ENCODE peak calls at places on chromosomes 16 and 17, in eight cellular contexts. One of them, this sample, is unnamed.

GRCh38 chr16:62516001-62516400 is 479.8 kb upstream of the CDH8 start:
- DNase-seq in transverse colon: no peak
- DNase-seq in GM23338: no peak
- DNase-seq in pancreas: no peak
- DNase-seq in B cell: no peak
- DNase-seq in upper lobe of right lung: no peak
- DNase-seq in cardiac muscle cell: no peak
- DNase-seq in stomach: no peak
- DNase-seq in this sample: no peak

GRCh38 chr16:20614201-20615141 is 38.3 kb upstream of the ACSM2B start:
- DNase-seq in transverse colon: no peak
- DNase-seq in GM23338: no peak
- DNase-seq in pancreas: peak
- DNase-seq in B cell: no peak
- DNase-seq in upper lobe of right lung: peak
- DNase-seq in cardiac muscle cell: no peak
- DNase-seq in stomach: no peak
- DNase-seq in this sample: no peak

GRCh38 chr16:12543700-12544476 is 259.8 kb downstream of the CPPED1 start:
- DNase-seq in transverse colon: no peak
- DNase-seq in GM23338: no peak
- DNase-seq in pancreas: no peak
- DNase-seq in B cell: peak
- DNase-seq in upper lobe of right lung: no peak
- DNase-seq in cardiac muscle cell: no peak
- DNase-seq in stomach: no peak
- DNase-seq in this sample: no peak

GRCh38 chr17:75367312-75367711 is 38.2 kb downstream of the GRB2 start:
- DNase-seq in transverse colon: no peak
- DNase-seq in GM23338: no peak
- DNase-seq in pancreas: no peak
- DNase-seq in B cell: no peak
- DNase-seq in upper lobe of right lung: no peak
- DNase-seq in cardiac muscle cell: no peak
- DNase-seq in stomach: no peak
- DNase-seq in this sample: no peak

GRCh38 chr16:50323335-50324011 is 45.3 kb downstream of the BRD7 start:
- DNase-seq in transverse colon: no peak
- DNase-seq in GM23338: no peak
- DNase-seq in pancreas: no peak
- DNase-seq in B cell: no peak
- DNase-seq in upper lobe of right lung: no peak
- DNase-seq in cardiac muscle cell: peak
- DNase-seq in stomach: no peak
- DNase-seq in this sample: no peak

GRCh38 chr17:76793775-76794174 is 55.9 kb downstream of the MFSD11 start:
- DNase-seq in transverse colon: no peak
- DNase-seq in GM23338: peak
- DNase-seq in pancreas: no peak
- DNase-seq in B cell: no peak
- DNase-seq in upper lobe of right lung: no peak
- DNase-seq in cardiac muscle cell: peak
- DNase-seq in stomach: no peak
- DNase-seq in this sample: peak

GRCh38 chr16:84084570-84085270 is 32.0 kb downstream of the MBTPS1 start:
- DNase-seq in transverse colon: peak
- DNase-seq in GM23338: peak
- DNase-seq in pancreas: peak
- DNase-seq in B cell: peak
- DNase-seq in upper lobe of right lung: peak
- DNase-seq in cardiac muscle cell: peak
- DNase-seq in stomach: peak
- DNase-seq in this sample: peak

GRCh38 chr16:1772362-1772907 is at the start of gene EME2:
- DNase-seq in transverse colon: peak
- DNase-seq in GM23338: no peak
- DNase-seq in pancreas: no peak
- DNase-seq in B cell: no peak
- DNase-seq in upper lobe of right lung: no peak
- DNase-seq in cardiac muscle cell: no peak
- DNase-seq in stomach: no peak
- DNase-seq in this sample: peak

GRCh38 chr17:57372156-57372555 is 115.8 kb downstream of the MSI2 start:
- DNase-seq in transverse colon: no peak
- DNase-seq in GM23338: no peak
- DNase-seq in pancreas: no peak
- DNase-seq in B cell: no peak
- DNase-seq in upper lobe of right lung: no peak
- DNase-seq in cardiac muscle cell: peak
- DNase-seq in stomach: no peak
- DNase-seq in this sample: no peak

GRCh38 chr16:10200823-10201571 is 18.8 kb upstream of the GRIN2A start:
- DNase-seq in transverse colon: no peak
- DNase-seq in GM23338: no peak
- DNase-seq in pancreas: no peak
- DNase-seq in B cell: no peak
- DNase-seq in upper lobe of right lung: no peak
- DNase-seq in cardiac muscle cell: no peak
- DNase-seq in stomach: no peak
- DNase-seq in this sample: no peak

GRCh38 chr16:4214215-4214621 is 27.7 kb downstream of the SRL start:
- DNase-seq in transverse colon: peak
- DNase-seq in GM23338: no peak
- DNase-seq in pancreas: no peak
- DNase-seq in B cell: no peak
- DNase-seq in upper lobe of right lung: no peak
- DNase-seq in cardiac muscle cell: peak
- DNase-seq in stomach: peak
- DNase-seq in this sample: peak

GRCh38 chr17:82241183-82241925 is 12.5 kb downstream of the SLC16A3 start:
- DNase-seq in transverse colon: peak
- DNase-seq in GM23338: no peak
- DNase-seq in pancreas: peak
- DNase-seq in B cell: peak
- DNase-seq in upper lobe of right lung: peak
- DNase-seq in cardiac muscle cell: peak
- DNase-seq in stomach: peak
- DNase-seq in this sample: peak

GRCh38 chr17:56992364-56992763 is 14.4 kb downstream of the SCPEP1 start:
- DNase-seq in transverse colon: no peak
- DNase-seq in GM23338: no peak
- DNase-seq in pancreas: no peak
- DNase-seq in B cell: no peak
- DNase-seq in upper lobe of right lung: no peak
- DNase-seq in cardiac muscle cell: no peak
- DNase-seq in stomach: no peak
- DNase-seq in this sample: no peak

GRCh38 chr16:87470332-87470731 is 22.5 kb downstream of the ZCCHC14 start:
- DNase-seq in transverse colon: no peak
- DNase-seq in GM23338: no peak
- DNase-seq in pancreas: no peak
- DNase-seq in B cell: no peak
- DNase-seq in upper lobe of right lung: no peak
- DNase-seq in cardiac muscle cell: no peak
- DNase-seq in stomach: no peak
- DNase-seq in this sample: no peak

GRCh38 chr16:75624921-75625334 is 1.8 kb upstream of the ADAT1 start:
- DNase-seq in transverse colon: no peak
- DNase-seq in GM23338: no peak
- DNase-seq in pancreas: no peak
- DNase-seq in B cell: no peak
- DNase-seq in upper lobe of right lung: no peak
- DNase-seq in cardiac muscle cell: peak
- DNase-seq in stomach: no peak
- DNase-seq in this sample: no peak

GRCh38 chr16:50313596-50314483 is 47.5 kb downstream of the ADCY7 start:
- DNase-seq in transverse colon: no peak
- DNase-seq in GM23338: no peak
- DNase-seq in pancreas: peak
- DNase-seq in B cell: no peak
- DNase-seq in upper lobe of right lung: peak
- DNase-seq in cardiac muscle cell: peak
- DNase-seq in stomach: peak
- DNase-seq in this sample: no peak

GRCh38 chr17:28946239-28946638 is 5.1 kb downstream of the PHF12 start:
- DNase-seq in transverse colon: no peak
- DNase-seq in GM23338: no peak
- DNase-seq in pancreas: no peak
- DNase-seq in B cell: no peak
- DNase-seq in upper lobe of right lung: no peak
- DNase-seq in cardiac muscle cell: peak
- DNase-seq in stomach: no peak
- DNase-seq in this sample: no peak

GRCh38 chr17:17784599-17785264 is 52.1 kb downstream of the SREBF1 start:
- DNase-seq in transverse colon: no peak
- DNase-seq in GM23338: peak
- DNase-seq in pancreas: no peak
- DNase-seq in B cell: peak
- DNase-seq in upper lobe of right lung: no peak
- DNase-seq in cardiac muscle cell: no peak
- DNase-seq in stomach: peak
- DNase-seq in this sample: peak

GRCh38 chr17:17890773-17891759 is 54.3 kb upstream of the SREBF1 start:
- DNase-seq in transverse colon: peak
- DNase-seq in GM23338: peak
- DNase-seq in pancreas: no peak
- DNase-seq in B cell: peak
- DNase-seq in upper lobe of right lung: peak
- DNase-seq in cardiac muscle cell: peak
- DNase-seq in stomach: peak
- DNase-seq in this sample: peak

DNA sequence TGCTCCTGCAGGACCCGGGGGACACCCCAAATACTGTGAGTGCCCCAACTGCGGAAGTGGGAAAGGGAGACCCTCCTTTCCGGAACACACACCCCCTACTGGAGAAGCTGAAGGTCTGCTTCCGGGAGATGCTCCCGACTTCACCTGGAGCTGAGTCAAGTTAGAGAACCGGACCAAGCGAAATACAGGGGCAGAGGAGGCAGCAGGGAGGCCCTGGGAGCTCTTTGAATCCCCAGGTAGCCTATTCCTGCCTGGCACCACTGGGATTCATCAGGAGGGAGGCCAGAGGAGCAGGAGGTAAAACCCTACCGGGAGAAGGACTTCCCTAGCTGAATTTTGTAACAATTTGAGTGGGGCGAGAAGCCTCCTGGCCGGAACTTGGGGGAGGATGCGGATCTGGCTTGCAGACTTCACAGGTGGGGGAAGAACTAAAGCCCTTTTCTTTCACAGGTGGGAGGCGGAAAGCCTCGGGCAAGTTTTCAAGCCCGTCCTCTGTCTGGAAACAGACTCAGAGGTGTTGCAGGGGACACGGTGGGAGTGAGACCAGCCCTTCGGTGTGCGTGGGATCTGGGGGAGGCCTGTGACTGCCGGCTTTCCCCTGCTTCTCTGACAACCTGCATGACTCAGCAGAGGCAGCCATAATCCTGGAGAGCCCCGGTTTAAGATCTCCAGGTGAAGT is 22.4 kb upstream of the TEKT1 start:
- DNase-seq in transverse colon: no peak
- DNase-seq in GM23338: peak
- DNase-seq in pancreas: no peak
- DNase-seq in B cell: no peak
- DNase-seq in upper lobe of right lung: no peak
- DNase-seq in cardiac muscle cell: no peak
- DNase-seq in stomach: no peak
- DNase-seq in this sample: no peak
- TF ChIP-seq CTCF in transverse colon: no peak
- TF ChIP-seq CTCF in GM23338: peak
- TF ChIP-seq CTCF in pancreas: no peak
- TF ChIP-seq CTCF in B cell: no peak
- TF ChIP-seq CTCF in upper lobe of right lung: peak
- TF ChIP-seq CTCF in cardiac muscle cell: peak
- TF ChIP-seq CTCF in stomach: no peak
- TF ChIP-seq CTCF in this sample: no peak

DNA sequence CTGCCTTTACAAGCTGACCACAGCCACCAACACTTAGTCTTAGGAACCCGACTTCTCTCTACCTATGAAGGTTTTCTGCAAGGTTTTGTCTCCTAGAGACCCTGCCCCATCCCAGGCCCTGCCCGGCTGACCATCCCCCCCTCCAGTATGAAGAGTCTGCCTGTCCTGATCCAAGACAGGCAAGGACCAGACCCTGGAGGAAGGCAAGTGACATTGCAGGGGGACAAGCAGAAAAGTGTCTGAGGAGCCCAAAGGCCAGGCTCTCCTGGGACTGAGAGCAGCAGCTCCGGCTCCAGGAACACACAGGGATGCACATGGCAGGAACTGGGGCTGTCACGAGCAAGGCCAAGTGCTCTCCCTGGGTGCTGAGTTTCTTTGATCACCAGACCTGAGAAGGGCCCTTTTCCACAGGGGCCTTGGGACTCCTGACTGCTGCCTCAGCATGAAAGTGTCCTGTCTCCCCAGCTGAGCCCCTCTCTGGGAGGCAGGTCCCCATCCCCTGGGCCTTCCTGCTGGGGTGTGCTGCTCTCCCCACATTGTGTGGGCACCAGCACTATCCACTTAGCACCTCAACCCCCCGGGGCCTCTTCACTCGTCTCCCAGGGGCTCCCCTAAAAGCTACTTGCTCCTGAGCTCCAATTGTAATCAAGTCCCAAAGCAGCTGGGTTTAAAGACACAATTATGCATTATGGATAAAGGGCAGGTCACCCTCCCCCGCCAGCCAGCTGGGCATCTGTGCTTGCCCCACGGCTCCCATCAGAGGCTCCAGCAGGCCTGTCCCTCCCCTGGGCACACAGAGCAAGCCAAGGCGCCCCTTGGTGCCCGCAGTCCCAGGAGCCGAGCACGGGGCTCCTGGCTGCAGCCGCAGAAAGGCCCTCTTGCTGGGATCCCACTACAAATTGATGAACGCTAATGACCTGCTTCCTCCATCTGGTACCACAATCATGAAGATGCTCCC is 11.5 kb upstream of the CACNG4 start:
- DNase-seq in transverse colon: no peak
- DNase-seq in GM23338: no peak
- DNase-seq in pancreas: no peak
- DNase-seq in B cell: no peak
- DNase-seq in upper lobe of right lung: no peak
- DNase-seq in cardiac muscle cell: no peak
- DNase-seq in stomach: no peak
- DNase-seq in this sample: no peak
- TF ChIP-seq CTCF in transverse colon: no peak
- TF ChIP-seq CTCF in GM23338: peak
- TF ChIP-seq CTCF in pancreas: no peak
- TF ChIP-seq CTCF in B cell: no peak
- TF ChIP-seq CTCF in upper lobe of right lung: no peak
- TF ChIP-seq CTCF in cardiac muscle cell: no peak
- TF ChIP-seq CTCF in stomach: no peak
- TF ChIP-seq CTCF in this sample: no peak

GRCh38 chr16:23160082-23160481 is 10.8 kb upstream of the USP31 start:
- DNase-seq in transverse colon: no peak
- DNase-seq in GM23338: no peak
- DNase-seq in pancreas: no peak
- DNase-seq in B cell: no peak
- DNase-seq in upper lobe of right lung: no peak
- DNase-seq in cardiac muscle cell: no peak
- DNase-seq in stomach: no peak
- DNase-seq in this sample: no peak
- TF ChIP-seq CTCF in transverse colon: no peak
- TF ChIP-seq CTCF in GM23338: no peak
- TF ChIP-seq CTCF in pancreas: no peak
- TF ChIP-seq CTCF in B cell: no peak
- TF ChIP-seq CTCF in upper lobe of right lung: no peak
- TF ChIP-seq CTCF in cardiac muscle cell: no peak
- TF ChIP-seq CTCF in stomach: no peak
- TF ChIP-seq CTCF in this sample: no peak

GRCh38 chr17:20982589-20983358 is 60.0 kb downstream of the USP22 start:
- DNase-seq in transverse colon: no peak
- DNase-seq in GM23338: no peak
- DNase-seq in pancreas: no peak
- DNase-seq in B cell: no peak
- DNase-seq in upper lobe of right lung: no peak
- DNase-seq in cardiac muscle cell: no peak
- DNase-seq in stomach: peak
- DNase-seq in this sample: no peak
- TF ChIP-seq CTCF in transverse colon: no peak
- TF ChIP-seq CTCF in GM23338: no peak
- TF ChIP-seq CTCF in pancreas: no peak
- TF ChIP-seq CTCF in B cell: no peak
- TF ChIP-seq CTCF in upper lobe of right lung: no peak
- TF ChIP-seq CTCF in cardiac muscle cell: no peak
- TF ChIP-seq CTCF in stomach: no peak
- TF ChIP-seq CTCF in this sample: no peak

This sample was measured in Calu3.